ENCODE peak calls at places on chromosomes 2 and 18, in ten cellular contexts. One of them, this sample, is unnamed.

GRCh38 chr2:2542966-2543555 is 212.0 kb upstream of the MYT1L start:
- DNase-seq in hepatocyte: no peak
- DNase-seq in Panc1: no peak
- DNase-seq in cardiac muscle cell: no peak
- DNase-seq in CD4-positive, alpha-beta memory T cell: no peak
- DNase-seq in lower lobe of right lung: no peak
- DNase-seq in heart left ventricle: no peak
- DNase-seq in transverse colon: no peak
- DNase-seq in tibial nerve: no peak
- DNase-seq in colonic mucosa: no peak
- DNase-seq in this sample: no peak

GRCh38 chr2:196274387-196274809 is 103.0 kb upstream of the STK17B start:
- DNase-seq in tibial nerve: no peak
- DNase-seq in transverse colon: peak; percentile 36
- DNase-seq in heart left ventricle: no peak
- DNase-seq in hepatocyte: peak; percentile 41
- DNase-seq in Panc1: no peak
- DNase-seq in colonic mucosa: peak; percentile 31
- DNase-seq in lower lobe of right lung: no peak
- DNase-seq in CD4-positive, alpha-beta memory T cell: no peak
- DNase-seq in cardiac muscle cell: peak; percentile 35
- DNase-seq in this sample: peak; percentile 49

GRCh38 chr18:2104620-2105462 is 466.5 kb downstream of the METTL4 start:
- DNase-seq in tibial nerve: no peak
- DNase-seq in colonic mucosa: peak; percentile 50
- DNase-seq in Panc1: peak; percentile 27
- DNase-seq in lower lobe of right lung: peak; percentile 56
- DNase-seq in transverse colon: peak; percentile 42
- DNase-seq in heart left ventricle: no peak
- DNase-seq in hepatocyte: peak; percentile 56
- DNase-seq in CD4-positive, alpha-beta memory T cell: peak; percentile 10
- DNase-seq in cardiac muscle cell: peak; percentile 53
- DNase-seq in this sample: peak; percentile 20

GRCh38 chr2:233081232-233081730 is 21.1 kb downstream of the INPP5D start:
- DNase-seq in hepatocyte: no peak
- DNase-seq in Panc1: no peak
- DNase-seq in transverse colon: no peak
- DNase-seq in colonic mucosa: no peak
- DNase-seq in cardiac muscle cell: no peak
- DNase-seq in heart left ventricle: no peak
- DNase-seq in lower lobe of right lung: no peak
- DNase-seq in CD4-positive, alpha-beta memory T cell: peak; percentile 49
- DNase-seq in tibial nerve: no peak
- DNase-seq in this sample: no peak

GRCh38 chr2:240165638-240166037 is 25.2 kb upstream of the OTOS start:
- DNase-seq in tibial nerve: no peak
- DNase-seq in CD4-positive, alpha-beta memory T cell: no peak
- DNase-seq in transverse colon: no peak
- DNase-seq in cardiac muscle cell: no peak
- DNase-seq in colonic mucosa: no peak
- DNase-seq in hepatocyte: no peak
- DNase-seq in Panc1: no peak
- DNase-seq in lower lobe of right lung: peak; percentile 19
- DNase-seq in heart left ventricle: no peak
- DNase-seq in this sample: no peak

GRCh38 chr2:71223767-71224333 is 3.1 kb downstream of the PAIP2B start:
- DNase-seq in lower lobe of right lung: no peak
- DNase-seq in colonic mucosa: peak; percentile 43
- DNase-seq in Panc1: peak; percentile 24
- DNase-seq in tibial nerve: peak; percentile 23
- DNase-seq in transverse colon: peak; percentile 64
- DNase-seq in hepatocyte: peak; percentile 71
- DNase-seq in heart left ventricle: peak; percentile 84
- DNase-seq in CD4-positive, alpha-beta memory T cell: no peak
- DNase-seq in cardiac muscle cell: peak; percentile 83
- DNase-seq in this sample: peak; percentile 27

GRCh38 chr18:69951182-69951581 is 3.5 kb upstream of the CD226 start:
- DNase-seq in colonic mucosa: no peak
- DNase-seq in Panc1: no peak
- DNase-seq in heart left ventricle: no peak
- DNase-seq in transverse colon: no peak
- DNase-seq in hepatocyte: no peak
- DNase-seq in cardiac muscle cell: no peak
- DNase-seq in lower lobe of right lung: no peak
- DNase-seq in tibial nerve: no peak
- DNase-seq in CD4-positive, alpha-beta memory T cell: no peak
- DNase-seq in this sample: peak; percentile 9

GRCh38 chr18:76421291-76422078 is 73.6 kb downstream of the ZNF516 start:
- DNase-seq in colonic mucosa: no peak
- DNase-seq in CD4-positive, alpha-beta memory T cell: no peak
- DNase-seq in cardiac muscle cell: no peak
- DNase-seq in transverse colon: no peak
- DNase-seq in hepatocyte: peak; percentile 35
- DNase-seq in tibial nerve: no peak
- DNase-seq in Panc1: no peak
- DNase-seq in lower lobe of right lung: peak; percentile 71
- DNase-seq in heart left ventricle: no peak
- DNase-seq in this sample: peak; percentile 23

GRCh38 chr2:109615637-109616144 is 1.5 kb downstream of the SOWAHC start:
- DNase-seq in cardiac muscle cell: no peak
- DNase-seq in hepatocyte: no peak
- DNase-seq in heart left ventricle: no peak
- DNase-seq in lower lobe of right lung: no peak
- DNase-seq in CD4-positive, alpha-beta memory T cell: no peak
- DNase-seq in transverse colon: peak; percentile 47
- DNase-seq in tibial nerve: no peak
- DNase-seq in Panc1: no peak
- DNase-seq in colonic mucosa: peak; percentile 80
- DNase-seq in this sample: no peak

GRCh38 chr2:135882415-135882814 is 6.2 kb upstream of the MCM6 start:
- DNase-seq in transverse colon: no peak
- DNase-seq in colonic mucosa: no peak
- DNase-seq in CD4-positive, alpha-beta memory T cell: no peak
- DNase-seq in hepatocyte: no peak
- DNase-seq in heart left ventricle: no peak
- DNase-seq in tibial nerve: no peak
- DNase-seq in Panc1: no peak
- DNase-seq in lower lobe of right lung: no peak
- DNase-seq in cardiac muscle cell: no peak
- DNase-seq in this sample: no peak

GRCh38 chr2:9846554-9846953 is 3.3 kb downstream of the TAF1B start:
- DNase-seq in transverse colon: no peak
- DNase-seq in hepatocyte: no peak
- DNase-seq in colonic mucosa: no peak
- DNase-seq in Panc1: no peak
- DNase-seq in lower lobe of right lung: no peak
- DNase-seq in heart left ventricle: no peak
- DNase-seq in tibial nerve: no peak
- DNase-seq in CD4-positive, alpha-beta memory T cell: no peak
- DNase-seq in cardiac muscle cell: no peak
- DNase-seq in this sample: peak; percentile 19

GRCh38 chr2:48328972-48329723 is 200.8 kb upstream of the STON1 start:
- DNase-seq in heart left ventricle: no peak
- DNase-seq in Panc1: no peak
- DNase-seq in tibial nerve: no peak
- DNase-seq in cardiac muscle cell: no peak
- DNase-seq in transverse colon: no peak
- DNase-seq in CD4-positive, alpha-beta memory T cell: no peak
- DNase-seq in lower lobe of right lung: no peak
- DNase-seq in colonic mucosa: no peak
- DNase-seq in hepatocyte: no peak
- DNase-seq in this sample: no peak

GRCh38 chr18:56309104-56309503 is 329.3 kb downstream of the TXNL1 start:
- DNase-seq in heart left ventricle: no peak
- DNase-seq in colonic mucosa: no peak
- DNase-seq in tibial nerve: no peak
- DNase-seq in lower lobe of right lung: no peak
- DNase-seq in transverse colon: no peak
- DNase-seq in cardiac muscle cell: no peak
- DNase-seq in hepatocyte: no peak
- DNase-seq in CD4-positive, alpha-beta memory T cell: no peak
- DNase-seq in Panc1: no peak
- DNase-seq in this sample: peak; percentile 20

GRCh38 chr2:437772-438393 is 150.0 kb upstream of the ALKAL2 start:
- DNase-seq in colonic mucosa: peak; percentile 35
- DNase-seq in hepatocyte: no peak
- DNase-seq in heart left ventricle: no peak
- DNase-seq in cardiac muscle cell: no peak
- DNase-seq in transverse colon: peak; percentile 77
- DNase-seq in lower lobe of right lung: no peak
- DNase-seq in CD4-positive, alpha-beta memory T cell: peak; percentile 85
- DNase-seq in tibial nerve: no peak
- DNase-seq in Panc1: no peak
- DNase-seq in this sample: no peak

GRCh38 chr2:27885246-27885645 is 4.9 kb downstream of the RBKS start:
- DNase-seq in heart left ventricle: no peak
- DNase-seq in Panc1: no peak
- DNase-seq in hepatocyte: no peak
- DNase-seq in lower lobe of right lung: no peak
- DNase-seq in colonic mucosa: no peak
- DNase-seq in CD4-positive, alpha-beta memory T cell: no peak
- DNase-seq in tibial nerve: no peak
- DNase-seq in cardiac muscle cell: no peak
- DNase-seq in transverse colon: no peak
- DNase-seq in this sample: peak; percentile 39

GRCh38 chr2:209619782-209620181 is 151.8 kb upstream of the UNC80 start:
- DNase-seq in cardiac muscle cell: no peak
- DNase-seq in hepatocyte: no peak
- DNase-seq in transverse colon: no peak
- DNase-seq in tibial nerve: no peak
- DNase-seq in lower lobe of right lung: no peak
- DNase-seq in CD4-positive, alpha-beta memory T cell: no peak
- DNase-seq in Panc1: no peak
- DNase-seq in colonic mucosa: no peak
- DNase-seq in heart left ventricle: no peak
- DNase-seq in this sample: no peak

GRCh38 chr18:26919656-26920055 is 54.1 kb upstream of the AQP4 start:
- DNase-seq in CD4-positive, alpha-beta memory T cell: no peak
- DNase-seq in Panc1: no peak
- DNase-seq in tibial nerve: no peak
- DNase-seq in transverse colon: no peak
- DNase-seq in cardiac muscle cell: peak; percentile 87
- DNase-seq in colonic mucosa: no peak
- DNase-seq in heart left ventricle: no peak
- DNase-seq in hepatocyte: peak; percentile 58
- DNase-seq in lower lobe of right lung: no peak
- DNase-seq in this sample: no peak

GRCh38 chr2:195411219-195411687 is 245.8 kb upstream of the SLC39A10 start:
- DNase-seq in heart left ventricle: no peak
- DNase-seq in cardiac muscle cell: no peak
- DNase-seq in hepatocyte: no peak
- DNase-seq in lower lobe of right lung: no peak
- DNase-seq in Panc1: no peak
- DNase-seq in CD4-positive, alpha-beta memory T cell: no peak
- DNase-seq in transverse colon: no peak
- DNase-seq in tibial nerve: no peak
- DNase-seq in colonic mucosa: no peak
- DNase-seq in this sample: peak; percentile 96

DNA sequence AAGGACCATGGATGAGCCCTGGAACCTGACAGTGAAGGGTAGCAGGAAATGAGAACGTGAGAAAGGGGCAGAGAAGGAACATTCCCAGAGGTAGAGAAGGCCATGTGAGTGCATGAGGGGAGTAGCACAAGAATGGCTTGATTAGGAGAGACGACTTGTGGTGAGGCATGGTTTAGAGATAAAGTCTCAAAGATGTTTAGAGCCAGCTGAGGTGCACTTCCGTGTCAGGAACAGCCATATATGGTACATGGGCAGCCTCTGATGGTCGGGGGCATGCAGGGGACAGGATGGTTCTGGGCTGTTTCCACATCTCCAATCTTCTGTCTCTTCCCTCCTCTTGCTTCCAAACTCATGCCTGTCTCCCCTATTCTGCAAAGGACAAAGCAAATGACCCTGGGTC is 28.8 kb upstream of the EFEMP1 start:
- DNase-seq in Panc1: no peak
- DNase-seq in transverse colon: no peak
- DNase-seq in tibial nerve: no peak
- DNase-seq in CD4-positive, alpha-beta memory T cell: no peak
- DNase-seq in colonic mucosa: no peak
- DNase-seq in cardiac muscle cell: no peak
- DNase-seq in hepatocyte: no peak
- DNase-seq in lower lobe of right lung: no peak
- DNase-seq in heart left ventricle: no peak
- DNase-seq in this sample: no peak
- H3K27ac ChIP-seq in Panc1: no peak overlapping the region
- H3K27ac ChIP-seq in transverse colon: peak overlapping the region; percentile 20
- H3K27ac ChIP-seq in tibial nerve: no peak overlapping the region
- H3K27ac ChIP-seq in CD4-positive, alpha-beta memory T cell: no peak overlapping the region
- H3K27ac ChIP-seq in colonic mucosa: no peak overlapping the region
- H3K27ac ChIP-seq in cardiac muscle cell: no peak overlapping the region
- H3K27ac ChIP-seq in hepatocyte: no peak overlapping the region
- H3K27ac ChIP-seq in lower lobe of right lung: no peak overlapping the region
- H3K27ac ChIP-seq in heart left ventricle: no peak overlapping the region
- H3K27ac ChIP-seq in this sample: no peak overlapping the region

GRCh38 chr2:190478572-190478971 is 56.0 kb downstream of the NEMP2 start:
- DNase-seq in transverse colon: no peak
- DNase-seq in heart left ventricle: no peak
- DNase-seq in lower lobe of right lung: no peak
- DNase-seq in hepatocyte: no peak
- DNase-seq in cardiac muscle cell: no peak
- DNase-seq in colonic mucosa: no peak
- DNase-seq in Panc1: no peak
- DNase-seq in CD4-positive, alpha-beta memory T cell: no peak
- DNase-seq in tibial nerve: no peak
- DNase-seq in this sample: no peak
- H3K4me3 ChIP-seq in transverse colon: no peak overlapping the region
- H3K4me3 ChIP-seq in heart left ventricle: no peak overlapping the region
- H3K4me3 ChIP-seq in lower lobe of right lung: no peak overlapping the region
- H3K4me3 ChIP-seq in hepatocyte: no peak overlapping the region
- H3K4me3 ChIP-seq in cardiac muscle cell: no peak overlapping the region
- H3K4me3 ChIP-seq in colonic mucosa: no peak overlapping the region
- H3K4me3 ChIP-seq in Panc1: no peak overlapping the region
- H3K4me3 ChIP-seq in CD4-positive, alpha-beta memory T cell: no peak overlapping the region
- H3K4me3 ChIP-seq in tibial nerve: no peak overlapping the region
- H3K4me3 ChIP-seq in this sample: no peak overlapping the region

GRCh38 chr2:173028141-173028540 is 47.5 kb upstream of the MAP3K20 start:
- DNase-seq in CD4-positive, alpha-beta memory T cell: no peak
- DNase-seq in transverse colon: no peak
- DNase-seq in heart left ventricle: no peak
- DNase-seq in hepatocyte: no peak
- DNase-seq in cardiac muscle cell: peak; percentile 21
- DNase-seq in colonic mucosa: no peak
- DNase-seq in tibial nerve: no peak
- DNase-seq in Panc1: no peak
- DNase-seq in lower lobe of right lung: no peak
- DNase-seq in this sample: no peak
- H3K4me1 ChIP-seq in CD4-positive, alpha-beta memory T cell: no peaks in the 10 kb centered on the region
- H3K4me1 ChIP-seq in transverse colon: peaks cover 13% of the 10 kb centered on the region
- H3K4me1 ChIP-seq in heart left ventricle: peaks cover 6% of the 10 kb centered on the region
- H3K4me1 ChIP-seq in hepatocyte: peaks cover 14% of the 10 kb centered on the region
- H3K4me1 ChIP-seq in cardiac muscle cell: peaks cover 29% of the 10 kb centered on the region
- H3K4me1 ChIP-seq in colonic mucosa: peaks cover 6% of the 10 kb centered on the region
- H3K4me1 ChIP-seq in tibial nerve: peaks cover 14% of the 10 kb centered on the region
- H3K4me1 ChIP-seq in Panc1: peaks cover 38% of the 10 kb centered on the region
- H3K4me1 ChIP-seq in lower lobe of right lung: peaks cover 7% of the 10 kb centered on the region
- H3K4me1 ChIP-seq in this sample: peaks cover 5% of the 10 kb centered on the region

DNA sequence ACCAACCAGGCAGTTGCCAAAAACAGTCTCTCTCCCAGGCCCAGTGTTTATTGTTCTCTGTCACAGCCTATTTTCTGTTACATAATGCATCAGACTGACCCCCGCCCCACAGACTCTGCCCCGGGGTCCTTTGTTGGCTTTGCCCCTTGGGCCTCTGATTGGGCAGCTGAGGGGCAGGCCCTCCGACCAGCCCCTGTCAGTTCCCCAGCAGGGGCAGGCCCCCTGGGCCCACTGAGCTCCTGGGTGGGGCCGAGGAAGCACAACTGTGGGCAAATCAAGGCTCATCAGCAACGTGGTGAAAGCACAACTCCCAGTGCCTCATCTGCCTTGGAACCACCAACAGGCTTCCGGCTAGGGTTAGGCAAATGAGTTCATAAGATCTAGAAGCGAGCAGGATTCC is 160.1 kb upstream of the MYCN start:
- DNase-seq in CD4-positive, alpha-beta memory T cell: no peak
- DNase-seq in transverse colon: no peak
- DNase-seq in heart left ventricle: no peak
- DNase-seq in tibial nerve: no peak
- DNase-seq in colonic mucosa: no peak
- DNase-seq in cardiac muscle cell: no peak
- DNase-seq in lower lobe of right lung: no peak
- DNase-seq in Panc1: no peak
- DNase-seq in hepatocyte: no peak
- DNase-seq in this sample: no peak
- H3K27ac ChIP-seq in CD4-positive, alpha-beta memory T cell: no peak overlapping the region
- H3K27ac ChIP-seq in transverse colon: no peak overlapping the region
- H3K27ac ChIP-seq in heart left ventricle: no peak overlapping the region
- H3K27ac ChIP-seq in tibial nerve: no peak overlapping the region
- H3K27ac ChIP-seq in colonic mucosa: no peak overlapping the region
- H3K27ac ChIP-seq in cardiac muscle cell: no peak overlapping the region
- H3K27ac ChIP-seq in lower lobe of right lung: no peak overlapping the region
- H3K27ac ChIP-seq in Panc1: no peak overlapping the region
- H3K27ac ChIP-seq in hepatocyte: no peak overlapping the region
- H3K27ac ChIP-seq in this sample: no peak overlapping the region